ENCODE peak calls at places on chromosome 11, in five cellular contexts. J, K, T, X and A are unnamed samples.

GRCh38 chr11:16604784-16605439 is 133.5 kb upstream of the C11orf58 start:
- DNase-seq in T (peak; percentile 40), J (peak; percentile 71), X (peak; percentile 39), K (peak; percentile 57), A (peak; percentile 35)

GRCh38 chr11:32584921-32585320 is 1.3 kb downstream of the EIF3M start:
- DNase-seq in T (peak; percentile 17), K (peak; percentile 34), X (no peak), J (peak; percentile 65), A (no peak)

GRCh38 chr11:94732617-94733292 is 35.4 kb upstream of the AMOTL1 start:
- DNase-seq in X (no peak), T (no peak), J (no peak), K (peak; percentile 91), A (peak; percentile 87)

GRCh38 chr11:36407360-36407759 is 102.7 kb downstream of the TRAF6 start:
- DNase-seq in X (no peak), T (no peak), K (no peak), J (no peak), A (no peak)

GRCh38 chr11:107720305-107720775 is 8.5 kb upstream of the SLN start:
- DNase-seq in J (no peak), X (no peak), K (no peak), T (no peak), A (no peak)

GRCh38 chr11:93655581-93656255 is 5.8 kb upstream of the CEP295 start:
- DNase-seq in J (no peak), X (no peak), K (no peak), T (no peak), A (no peak)

GRCh38 chr11:20026629-20027545 is 133.4 kb downstream of the DBX1 start:
- DNase-seq in T (no peak), X (peak; percentile 98), J (peak; percentile 95), K (no peak), A (no peak)

GRCh38 chr11:19676508-19677379 is 35.9 kb upstream of the NAV2 start:
- DNase-seq in K (no peak), J (no peak), X (no peak), T (no peak), A (no peak)

GRCh38 chr11:27754035-27755017 is 54.1 kb upstream of the BDNF start:
- DNase-seq in K (peak; percentile 71), X (no peak), T (no peak), J (peak; percentile 13), A (peak; percentile 75)

GRCh38 chr11:36257351-36257750 is 31.9 kb downstream of the COMMD9 start:
- DNase-seq in K (peak; percentile 63), T (no peak), X (no peak), J (no peak), A (peak; percentile 54)

GRCh38 chr11:79219186-79220045 is 221.4 kb downstream of the TENM4 start:
- DNase-seq in T (no peak), K (no peak), J (no peak), X (no peak), A (no peak)

GRCh38 chr11:131246589-131247164 is 123.7 kb upstream of the NTM start:
- DNase-seq in T (peak; percentile 49), X (peak; percentile 86), K (no peak), J (peak; percentile 91), A (no peak)

GRCh38 chr11:898540-899190 is 11.9 kb downstream of the CHID1 start:
- DNase-seq in T (no peak), X (no peak), J (peak; percentile 31), K (peak; percentile 14), A (no peak)

GRCh38 chr11:18775492-18776292 is 15.9 kb downstream of the PTPN5 start:
- DNase-seq in T (peak; percentile 75), X (peak; percentile 82), K (peak; percentile 44), J (peak; percentile 79), A (peak; percentile 31)

GRCh38 chr11:122642971-122643370 is 12.6 kb upstream of the UBASH3B start:
- DNase-seq in J (no peak), K (peak; percentile 73), T (no peak), X (no peak), A (peak; percentile 57)

GRCh38 chr11:48055292-48056132 is 75.2 kb downstream of the PTPRJ start:
- DNase-seq in T (no peak), X (no peak), K (peak; percentile 52), J (no peak), A (peak; percentile 47)

GRCh38 chr11:72814139-72814830 is at the start of gene ATG16L2:
- DNase-seq in X (peak; percentile 90), T (peak; percentile 90), K (peak; percentile 92), J (peak; percentile 91), A (peak; percentile 76)

GRCh38 chr11:76322593-76323341 is 58.2 kb downstream of the THAP12 start:
- DNase-seq in X (no peak), J (peak; percentile 16), T (no peak), K (no peak), A (no peak)

GRCh38 chr11:114297806-114298700 is 1.9 kb downstream of the NNMT start:
- DNase-seq in K (peak; percentile 70), T (no peak), X (no peak), J (peak; percentile 51), A (no peak)

GRCh38 chr11:118895093-118896039 is 11.7 kb downstream of the CXCR5 start:
- DNase-seq in J (no peak), K (peak; percentile 13), T (no peak), X (no peak), A (no peak)

GRCh38 chr11:8631395-8632110 is 37.5 kb upstream of the STK33 start:
- DNase-seq in J (no peak), K (peak; percentile 81), X (no peak), T (no peak), A (peak; percentile 93)

GRCh38 chr11:124518900-124519541 is 24.4 kb downstream of the OR8B12 start:
- DNase-seq in X (no peak), K (no peak), J (peak; percentile 28), T (no peak), A (peak; percentile 7)

GRCh38 chr11:35402751-35403454 is 16.5 kb downstream of the SLC1A2 start:
- DNase-seq in X (no peak), K (no peak), T (no peak), J (peak; percentile 60), A (no peak)

GRCh38 chr11:129911298-129911697 is 15.9 kb upstream of the NFRKB start:
- DNase-seq in T (no peak), K (peak; percentile 59), X (no peak), J (no peak), A (peak; percentile 63)

GRCh38 chr11:57777969-57778317 is 16.3 kb downstream of the CTNND1 start:
- DNase-seq in K (no peak), J (peak; percentile 66), T (no peak), X (no peak), A (no peak)

GRCh38 chr11:119403021-119403420 is 20.0 kb downstream of the THY1 start:
- DNase-seq in J (no peak), T (no peak), X (no peak), K (no peak), A (peak; percentile 29)

GRCh38 chr11:22808559-22809197 is 20.9 kb downstream of the SVIP start:
- DNase-seq in J (no peak), K (no peak), T (no peak), X (no peak), A (no peak)

GRCh38 chr11:123202155-123202714 is 7.2 kb upstream of the CLMP start:
- DNase-seq in J (peak; percentile 78), X (no peak), K (peak; percentile 87), T (peak; percentile 38), A (peak; percentile 64)

GRCh38 chr11:9861860-9862725 is 198.2 kb downstream of the SWAP70 start:
- DNase-seq in K (peak; percentile 64), X (peak; percentile 67), T (peak; percentile 44), J (peak; percentile 88), A (peak; percentile 75)

GRCh38 chr11:90851196-90851595 is 628.3 kb upstream of the CHORDC1 start:
- DNase-seq in T (no peak), J (no peak), K (no peak), X (no peak), A (no peak)

DNA sequence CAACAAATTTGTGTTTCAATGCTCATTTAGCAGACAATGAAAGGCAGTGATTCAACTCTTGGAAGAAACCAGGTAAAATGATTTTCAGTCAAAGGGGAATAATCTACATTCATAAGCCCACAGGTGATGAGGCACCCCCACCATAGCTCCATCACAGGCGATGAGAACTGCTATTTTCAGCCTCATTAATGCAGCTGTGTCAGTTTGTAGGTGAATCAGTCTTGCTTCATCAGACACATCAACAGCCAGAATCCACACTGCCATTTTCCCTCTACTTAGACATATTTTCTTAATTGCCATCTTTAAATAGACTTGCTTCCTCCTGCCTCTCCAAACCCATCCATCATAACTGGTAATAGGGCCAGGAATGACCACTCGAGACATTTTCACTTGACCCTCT is 701.0 kb downstream of the OPCML start:
- DNase-seq in J (no peak), K (no peak), T (no peak), X (no peak), A (no peak)
- H2BK120ac ChIP-seq in J (no peak overlapping the region), K (no peak overlapping the region), T (no peak overlapping the region), X (no peak overlapping the region), A (no peak overlapping the region)

GRCh38 chr11:102452461-102453285 is at the start of gene TMEM123:
- DNase-seq in K (peak; percentile 75), T (peak; percentile 73), J (peak; percentile 87), X (peak; percentile 78), A (peak; percentile 58)
- H2BK120ac ChIP-seq in K (no peak within 1 kb of the TSS), T (no peak within 1 kb of the TSS), J (no peak within 1 kb of the TSS), X (peak within 1 kb of the TSS; percentile 50), A (peak within 1 kb of the TSS; percentile 93)

GRCh38 chr11:21066030-21066429 is 396.6 kb downstream of the NELL1 start:
- DNase-seq in K (no peak), J (no peak), X (no peak), T (no peak), A (no peak)
- H2BK120ac ChIP-seq in K (no peak overlapping the region), J (no peak overlapping the region), X (no peak overlapping the region), T (no peak overlapping the region), A (no peak overlapping the region)

DNA sequence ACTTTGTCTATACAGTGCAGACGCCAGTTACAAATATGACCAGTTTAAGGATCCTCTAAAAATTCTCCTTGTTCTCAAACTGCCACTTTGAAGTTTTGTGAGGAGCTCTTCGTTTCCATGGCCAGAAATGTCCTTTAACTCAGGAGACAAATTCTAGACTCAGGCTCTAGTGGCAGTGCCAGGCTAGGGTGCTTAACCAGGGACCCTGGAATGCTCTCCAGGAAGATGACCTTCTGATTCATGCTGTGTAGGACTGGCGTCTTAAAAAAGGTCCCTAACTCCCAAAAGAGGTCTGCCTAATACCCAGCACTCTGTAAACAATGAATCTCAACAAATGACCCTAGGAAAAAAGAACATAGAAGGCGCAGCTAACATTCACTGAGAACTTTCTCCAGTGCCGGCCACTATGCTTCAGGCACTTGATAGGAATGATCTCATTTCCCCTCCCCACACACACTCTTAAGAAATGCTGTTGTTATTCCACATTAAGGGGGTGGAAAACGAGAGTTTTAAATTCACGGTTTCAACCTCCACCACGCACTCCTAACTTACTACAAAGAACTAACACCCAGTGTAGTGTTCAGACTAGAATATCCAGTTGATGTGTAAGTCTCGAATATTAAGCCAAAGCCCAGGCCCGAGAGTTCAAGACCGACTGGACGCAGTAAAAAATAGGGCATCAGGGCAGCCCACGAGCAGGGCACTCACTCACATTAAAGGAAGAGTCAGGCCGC is 763 bp downstream of the NXF1 start:
- DNase-seq in T (no peak), J (peak; percentile 41), K (peak; percentile 75), X (no peak), A (peak; percentile 55)
- H2BK120ac ChIP-seq in T (no peak overlapping the region), J (no peak overlapping the region), K (no peak overlapping the region), X (no peak overlapping the region), A (no peak overlapping the region)